ENCODE peak calls at places on chromosomes 11 and 22, in nine cellular contexts. W, U, M, Z, I, A, E, J and N are unnamed samples.

GRCh38 chr11:84686726-84687125 is 940.4 kb downstream of the DLG2 start:
- DNase-seq in J (no peak), Z (no peak), W (no peak), A (no peak), U (no peak), M (no peak), E (no peak), I (no peak), N (no peak)

GRCh38 chr11:88779551-88779950 is 286.2 kb downstream of the GRM5 start:
- DNase-seq in E (no peak), A (no peak), U (no peak), M (peak), W (no peak), J (no peak), Z (no peak), I (peak), N (no peak)

GRCh38 chr11:130675456-130675855 is 227.0 kb downstream of the ADAMTS15 start:
- DNase-seq in I (no peak), Z (no peak), A (no peak), E (no peak), W (no peak), M (peak), U (no peak), J (no peak), N (no peak)

GRCh38 chr22:42294034-42294985 is 23.9 kb upstream of the TCF20 start:
- DNase-seq in E (peak), U (no peak), I (no peak), A (peak), W (no peak), M (peak), Z (peak), J (no peak), N (no peak)

GRCh38 chr11:72813740-72814138 is 472 bp upstream of the ATG16L2 start:
- DNase-seq in A (peak), M (peak), E (no peak), I (no peak), W (peak), Z (peak), J (peak), U (peak), N (peak)

GRCh38 chr11:11171854-11172253 is 181.2 kb downstream of the CSNK2A3 start:
- DNase-seq in M (peak), J (no peak), W (peak), A (no peak), Z (no peak), I (no peak), U (no peak), E (no peak), N (no peak)

GRCh38 chr22:42937164-42937854 is 77.6 kb downstream of the PACSIN2 start:
- DNase-seq in J (peak), Z (no peak), A (no peak), I (no peak), E (no peak), W (peak), U (peak), M (peak), N (no peak)

GRCh38 chr11:114606003-114606801 is 10.6 kb upstream of the NXPE4 start:
- DNase-seq in Z (no peak), E (no peak), I (no peak), M (peak), A (no peak), W (no peak), U (no peak), J (no peak), N (no peak)

GRCh38 chr11:2436521-2437031 is 7.7 kb downstream of the TRPM5 start:
- DNase-seq in W (no peak), E (no peak), U (peak), I (no peak), J (peak), A (no peak), Z (no peak), M (no peak), N (peak)

GRCh38 chr11:102534261-102534872 is 3.8 kb upstream of the MMP7 start:
- DNase-seq in Z (no peak), W (no peak), U (no peak), I (no peak), A (no peak), E (no peak), J (no peak), M (no peak), N (no peak)
- TF ChIP-seq CTCF in Z (no peak), W (no peak), U (no peak), I (peak), A (peak), E (no peak), J (no peak), M (peak), N (peak)

GRCh38 chr22:49878206-49878605 is 24.6 kb downstream of the ZBED4 start:
- DNase-seq in W (no peak), M (no peak), A (no peak), U (no peak), I (no peak), Z (no peak), E (no peak), J (no peak), N (no peak)
- TF ChIP-seq CTCF in W (no peak), M (no peak), A (no peak), U (no peak), I (no peak), Z (no peak), E (no peak), J (no peak), N (no peak)

GRCh38 chr11:31045335-31045734 is 324.2 kb downstream of the DCDC1 start:
- DNase-seq in Z (peak), J (no peak), I (no peak), U (no peak), A (peak), E (no peak), M (peak), W (no peak), N (no peak)
- TF ChIP-seq CTCF in Z (peak), J (no peak), I (peak), U (no peak), A (peak), E (no peak), M (peak), W (no peak), N (peak)

DNA sequence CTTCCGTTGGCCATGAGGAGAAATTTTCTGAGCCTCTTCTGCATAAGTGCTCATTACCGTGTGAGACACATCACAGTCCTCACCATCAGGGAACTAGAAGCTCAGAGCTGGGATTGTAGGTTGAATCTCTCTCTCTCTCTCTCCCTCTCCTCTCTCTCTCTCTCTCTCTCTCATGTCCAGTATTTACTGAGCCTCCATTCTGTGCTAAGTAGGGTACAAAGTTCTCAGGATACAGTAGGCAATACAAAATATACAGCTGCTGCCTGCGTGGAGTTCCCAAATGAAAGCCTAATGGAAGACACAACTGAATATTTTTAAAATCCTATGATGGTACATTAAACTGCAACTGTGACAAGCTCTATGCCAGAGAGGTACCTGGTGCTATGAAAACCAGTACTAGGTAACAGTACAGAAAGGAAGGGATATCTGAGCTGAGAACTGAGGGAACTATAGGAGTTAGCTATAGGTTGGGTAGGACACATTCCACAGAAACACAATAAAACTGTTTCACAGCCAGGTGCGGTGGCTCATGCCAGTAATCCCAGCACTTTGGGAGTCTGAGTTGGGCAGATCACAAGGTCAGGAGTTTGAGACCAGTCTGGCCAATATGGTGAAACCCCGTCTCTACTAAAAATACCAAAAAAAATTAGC is 9.6 kb upstream of the PRG2 start:
- DNase-seq in A (no peak), W (no peak), I (no peak), M (no peak), Z (no peak), J (no peak), E (no peak), U (no peak), N (no peak)
- TF ChIP-seq CTCF in A (no peak), W (no peak), I (no peak), M (no peak), Z (no peak), J (no peak), E (no peak), U (no peak), N (no peak)

GRCh38 chr11:68314203-68314885 is 2.0 kb downstream of the LRP5 start:
- DNase-seq in M (no peak), W (peak), A (peak), I (no peak), J (no peak), Z (no peak), U (no peak), E (peak), N (no peak)
- TF ChIP-seq CTCF in M (no peak), W (no peak), A (no peak), I (no peak), J (no peak), Z (no peak), U (no peak), E (no peak), N (no peak)

DNA sequence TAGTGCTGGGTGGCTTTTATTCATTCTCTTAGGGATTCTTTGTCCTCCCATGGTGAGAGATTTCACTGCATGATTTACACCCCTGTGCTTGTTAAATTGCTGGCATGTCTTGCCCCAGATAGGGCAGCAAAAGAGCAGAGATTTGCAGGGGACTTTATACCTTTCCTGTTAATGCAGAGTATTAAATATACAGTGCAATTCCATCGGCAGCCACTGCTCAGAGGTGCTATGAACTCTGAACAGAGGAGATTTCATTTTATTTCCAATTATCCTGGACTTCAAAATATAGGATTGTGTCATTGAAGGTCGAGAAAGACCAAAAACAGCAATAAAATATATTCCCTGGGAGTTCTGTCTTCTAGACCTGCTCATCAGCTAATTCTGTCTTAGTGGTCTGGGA is 263.4 kb upstream of the NCAM1 start:
- DNase-seq in M (no peak), U (no peak), J (no peak), I (no peak), Z (no peak), A (no peak), W (no peak), E (no peak), N (no peak)
- TF ChIP-seq CTCF in M (no peak), U (no peak), J (no peak), I (no peak), Z (peak), A (peak), W (no peak), E (no peak), N (peak)

DNA sequence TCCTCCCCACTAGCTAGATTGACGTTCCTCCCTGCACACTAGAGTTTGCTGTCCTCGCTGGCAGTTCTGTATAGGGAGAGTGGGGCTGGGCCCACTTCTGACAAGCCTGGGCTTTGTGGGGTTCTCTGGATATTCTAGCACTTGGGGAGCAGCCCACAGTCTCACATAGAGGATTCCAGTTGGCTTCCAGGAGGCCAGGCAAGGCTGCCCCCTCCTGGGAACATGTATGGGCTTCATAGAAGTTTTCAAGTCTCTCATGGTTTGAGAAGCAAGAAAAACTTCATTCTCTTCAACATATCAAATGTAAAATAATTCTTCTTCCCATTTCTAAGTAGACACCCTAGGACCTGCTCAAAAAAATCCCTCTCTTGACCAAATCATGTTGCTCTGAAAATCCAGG is 87.5 kb downstream of the NAV2 start:
- DNase-seq in W (no peak), M (peak), A (no peak), J (no peak), Z (no peak), E (no peak), I (no peak), U (no peak), N (no peak)
- TF ChIP-seq CTCF in W (no peak), M (peak), A (no peak), J (no peak), Z (peak), E (no peak), I (peak), U (peak), N (peak)